ENCODE peak calls at places on chromosomes 6 and 20, in four cellular contexts. One of them, this sample, is unnamed.

GRCh38 chr6:52286798-52287432 is 2.4 kb upstream of the MCM3 start:
- DNase-seq in adipocyte: peak
- DNase-seq in SJSA1: peak
- DNase-seq in OCI-LY7: peak
- DNase-seq in this sample: peak

GRCh38 chr20:2995796-2996195 is 47.6 kb upstream of the GNRH2 start:
- DNase-seq in adipocyte: no peak
- DNase-seq in SJSA1: no peak
- DNase-seq in OCI-LY7: no peak
- DNase-seq in this sample: no peak

GRCh38 chr6:16345449-16346330 is 107.3 kb downstream of the GMPR start:
- DNase-seq in adipocyte: peak
- DNase-seq in SJSA1: peak
- DNase-seq in OCI-LY7: no peak
- DNase-seq in this sample: no peak

GRCh38 chr6:157800420-157801237 is 22.4 kb upstream of the SNX9 start:
- DNase-seq in adipocyte: peak
- DNase-seq in SJSA1: no peak
- DNase-seq in OCI-LY7: no peak
- DNase-seq in this sample: no peak

GRCh38 chr6:26457407-26457795 is 354 bp upstream of the BTN2A1 start:
- DNase-seq in adipocyte: no peak
- DNase-seq in SJSA1: no peak
- DNase-seq in OCI-LY7: no peak
- DNase-seq in this sample: peak

GRCh38 chr6:168046696-168047095 is 32.3 kb downstream of the FRMD1 start:
- DNase-seq in adipocyte: no peak
- DNase-seq in SJSA1: no peak
- DNase-seq in OCI-LY7: no peak
- DNase-seq in this sample: no peak

GRCh38 chr20:46120136-46120535 is 2.0 kb downstream of the CD40 start:
- DNase-seq in adipocyte: no peak
- DNase-seq in SJSA1: no peak
- DNase-seq in OCI-LY7: no peak
- DNase-seq in this sample: no peak

GRCh38 chr6:47478233-47479155 is 905 bp downstream of the CD2AP start:
- DNase-seq in adipocyte: peak
- DNase-seq in SJSA1: peak
- DNase-seq in OCI-LY7: peak
- DNase-seq in this sample: no peak

GRCh38 chr6:90156861-90157260 is 139.8 kb downstream of the BACH2 start:
- DNase-seq in adipocyte: no peak
- DNase-seq in SJSA1: no peak
- DNase-seq in OCI-LY7: no peak
- DNase-seq in this sample: no peak

GRCh38 chr6:166085498-166085897 is 82.2 kb downstream of the TBXT start:
- DNase-seq in adipocyte: no peak
- DNase-seq in SJSA1: no peak
- DNase-seq in OCI-LY7: no peak
- DNase-seq in this sample: no peak

GRCh38 chr6:163814494-163815364 is 400.2 kb downstream of the QKI start:
- DNase-seq in adipocyte: peak
- DNase-seq in SJSA1: peak
- DNase-seq in OCI-LY7: peak
- DNase-seq in this sample: no peak

GRCh38 chr20:48025661-48026060 is 240.4 kb upstream of the SULF2 start:
- DNase-seq in adipocyte: peak
- DNase-seq in SJSA1: peak
- DNase-seq in OCI-LY7: no peak
- DNase-seq in this sample: no peak

GRCh38 chr20:56867128-56867527 is 238.0 kb downstream of the TFAP2C start:
- DNase-seq in adipocyte: no peak
- DNase-seq in SJSA1: no peak
- DNase-seq in OCI-LY7: no peak
- DNase-seq in this sample: no peak

GRCh38 chr20:47809561-47809960 is 24.3 kb upstream of the SULF2 start:
- DNase-seq in adipocyte: no peak
- DNase-seq in SJSA1: no peak
- DNase-seq in OCI-LY7: no peak
- DNase-seq in this sample: no peak

GRCh38 chr20:53581444-53582311 is 12.0 kb downstream of the ZNF217 start:
- DNase-seq in adipocyte: no peak
- DNase-seq in SJSA1: no peak
- DNase-seq in OCI-LY7: peak
- DNase-seq in this sample: no peak

GRCh38 chr6:81547149-81547548 is 205.3 kb downstream of the TENT5A start:
- DNase-seq in adipocyte: no peak
- DNase-seq in SJSA1: no peak
- DNase-seq in OCI-LY7: no peak
- DNase-seq in this sample: no peak

GRCh38 chr6:152399409-152399808 is 237.8 kb downstream of the SYNE1 start:
- DNase-seq in adipocyte: no peak
- DNase-seq in SJSA1: no peak
- DNase-seq in OCI-LY7: no peak
- DNase-seq in this sample: no peak

GRCh38 chr6:5308066-5308465 is 46.8 kb downstream of the FARS2 start:
- DNase-seq in adipocyte: no peak
- DNase-seq in SJSA1: no peak
- DNase-seq in OCI-LY7: no peak
- DNase-seq in this sample: no peak

GRCh38 chr6:85942844-85943243 is 300.2 kb upstream of the SYNCRIP start:
- DNase-seq in adipocyte: no peak
- DNase-seq in SJSA1: no peak
- DNase-seq in OCI-LY7: no peak
- DNase-seq in this sample: no peak

GRCh38 chr6:3665608-3666007 is 85.9 kb downstream of the PXDC1 start:
- DNase-seq in adipocyte: no peak
- DNase-seq in SJSA1: peak
- DNase-seq in OCI-LY7: no peak
- DNase-seq in this sample: no peak

GRCh38 chr6:161029195-161029809 is 37.7 kb downstream of the MAP3K4 start:
- DNase-seq in adipocyte: peak
- DNase-seq in SJSA1: peak
- DNase-seq in OCI-LY7: no peak
- DNase-seq in this sample: no peak

GRCh38 chr20:21798384-21798783 is 92.9 kb downstream of the PAX1 start:
- DNase-seq in adipocyte: no peak
- DNase-seq in SJSA1: no peak
- DNase-seq in OCI-LY7: no peak
- DNase-seq in this sample: no peak

GRCh38 chr20:33732166-33732970 is 572 bp downstream of the ZNF341 start:
- DNase-seq in adipocyte: peak
- DNase-seq in SJSA1: peak
- DNase-seq in OCI-LY7: peak
- DNase-seq in this sample: peak

GRCh38 chr20:38875170-38875993 is 50.8 kb upstream of the FAM83D start:
- DNase-seq in adipocyte: no peak
- DNase-seq in SJSA1: no peak
- DNase-seq in OCI-LY7: peak
- DNase-seq in this sample: no peak

GRCh38 chr6:138517635-138518034 is 18.3 kb upstream of the NHSL1 start:
- DNase-seq in adipocyte: peak
- DNase-seq in SJSA1: no peak
- DNase-seq in OCI-LY7: peak
- DNase-seq in this sample: no peak

GRCh38 chr6:156017838-156018237 is 562.2 kb upstream of the NOX3 start:
- DNase-seq in adipocyte: no peak
- DNase-seq in SJSA1: no peak
- DNase-seq in OCI-LY7: no peak
- DNase-seq in this sample: no peak

GRCh38 chr6:139973602-139974373 is 599.3 kb upstream of the CITED2 start:
- DNase-seq in adipocyte: peak
- DNase-seq in SJSA1: peak
- DNase-seq in OCI-LY7: no peak
- DNase-seq in this sample: no peak

GRCh38 chr6:38631186-38631783 is 8.4 kb downstream of the BTBD9 start:
- DNase-seq in adipocyte: no peak
- DNase-seq in SJSA1: no peak
- DNase-seq in OCI-LY7: no peak
- DNase-seq in this sample: no peak

GRCh38 chr6:3615391-3616380 is 135.8 kb downstream of the PXDC1 start:
- DNase-seq in adipocyte: no peak
- DNase-seq in SJSA1: no peak
- DNase-seq in OCI-LY7: no peak
- DNase-seq in this sample: no peak

GRCh38 chr6:162090734-162091133 is 636.8 kb downstream of the PRKN start:
- DNase-seq in adipocyte: peak
- DNase-seq in SJSA1: no peak
- DNase-seq in OCI-LY7: no peak
- DNase-seq in this sample: no peak

GRCh38 chr6:33993653-33994052 is 152.2 kb downstream of the GRM4 start:
- DNase-seq in adipocyte: no peak
- DNase-seq in SJSA1: no peak
- DNase-seq in OCI-LY7: no peak
- DNase-seq in this sample: no peak

GRCh38 chr6:21846541-21847451 is 253.2 kb downstream of the SOX4 start:
- DNase-seq in adipocyte: no peak
- DNase-seq in SJSA1: no peak
- DNase-seq in OCI-LY7: peak
- DNase-seq in this sample: peak

GRCh38 chr6:1057490-1058135 is 254.3 kb upstream of the FOXQ1 start:
- DNase-seq in adipocyte: no peak
- DNase-seq in SJSA1: no peak
- DNase-seq in OCI-LY7: no peak
- DNase-seq in this sample: no peak

GRCh38 chr6:40922281-40922680 is 116.7 kb downstream of the UNC5CL start:
- DNase-seq in adipocyte: peak
- DNase-seq in SJSA1: no peak
- DNase-seq in OCI-LY7: no peak
- DNase-seq in this sample: no peak

GRCh38 chr20:32539817-32540675 is 45.1 kb downstream of the NOL4L start:
- DNase-seq in adipocyte: no peak
- DNase-seq in SJSA1: no peak
- DNase-seq in OCI-LY7: peak
- DNase-seq in this sample: no peak

GRCh38 chr6:158536891-158537798 is 22.7 kb upstream of the TMEM181 start:
- DNase-seq in adipocyte: peak
- DNase-seq in SJSA1: no peak
- DNase-seq in OCI-LY7: no peak
- DNase-seq in this sample: peak

GRCh38 chr6:53375851-53376250 is 27.1 kb upstream of the ELOVL5 start:
- DNase-seq in adipocyte: peak
- DNase-seq in SJSA1: no peak
- DNase-seq in OCI-LY7: no peak
- DNase-seq in this sample: no peak

GRCh38 chr6:26017567-26017966 is 55.0 kb downstream of the TRIM38 start:
- DNase-seq in adipocyte: peak
- DNase-seq in SJSA1: no peak
- DNase-seq in OCI-LY7: peak
- DNase-seq in this sample: no peak

GRCh38 chr6:154039231-154039842 is at the start of gene OPRM1:
- DNase-seq in adipocyte: peak
- DNase-seq in SJSA1: no peak
- DNase-seq in OCI-LY7: no peak
- DNase-seq in this sample: no peak

GRCh38 chr20:13649548-13649947 is 10.8 kb upstream of the TASP1 start:
- DNase-seq in adipocyte: peak
- DNase-seq in SJSA1: no peak
- DNase-seq in OCI-LY7: no peak
- DNase-seq in this sample: no peak